ENCODE peak calls at places on chromosomes 1 and 21, in nine cellular contexts. E is thyroid gland; B is GM23248; Q is left colon; Z is NCI-H748 treated with DMSO at 0.1 percent for 48 hours; A is hippocampal formation; U is stimulated activated CD4-positive, alpha-beta T cell treated with anti-CD3 and anti-CD28 coated beads, TNF-alpha, amount 100 ng/mL, for 48 hours; S is NCI-H82; J is Peyer's patch. H is an unnamed sample.

GRCh38 chr1:18854331-18855025 is 5.0 kb downstream of the TAS1R2 start:
- DNase-seq in Q (no peak), J (no peak), B (no peak), E (no peak), S (peak; percentile 42), A (no peak), Z (no peak), U (no peak), H (no peak)

GRCh38 chr1:33093004-33093403 is 12.1 kb downstream of the AZIN2 start:
- DNase-seq in Z (no peak), E (no peak), B (no peak), U (no peak), A (no peak), J (no peak), S (peak; percentile 49), Q (no peak), H (no peak)

GRCh38 chr1:179048339-179049124 is 22.8 kb downstream of the FAM20B start:
- DNase-seq in U (no peak), S (no peak), Q (no peak), J (no peak), E (no peak), A (no peak), Z (no peak), B (no peak), H (no peak)

GRCh38 chr21:26881504-26882228 is 36.5 kb upstream of the ADAMTS1 start:
- DNase-seq in S (peak; percentile 32), B (peak; percentile 56), U (no peak), Z (no peak), Q (no peak), J (no peak), E (no peak), A (no peak), H (no peak)

GRCh38 chr1:26754086-26754874 is 33.5 kb upstream of the PIGV start:
- DNase-seq in U (no peak), E (no peak), Q (no peak), B (no peak), S (peak; percentile 65), J (no peak), Z (no peak), A (no peak), H (no peak)

GRCh38 chr21:46347203-46347550 is 23.2 kb downstream of the PCNT start:
- DNase-seq in J (no peak), Z (no peak), A (no peak), S (no peak), U (no peak), Q (no peak), E (no peak), B (no peak), H (no peak)

GRCh38 chr21:31159808-31160207 is 121.5 kb upstream of the KRTAP19-8 start:
- DNase-seq in J (no peak), Q (no peak), S (no peak), A (no peak), E (no peak), B (no peak), U (no peak), Z (no peak), H (no peak)

GRCh38 chr1:53656062-53656915 is 82.7 kb downstream of the GLIS1 start:
- DNase-seq in S (no peak), E (no peak), Q (no peak), A (no peak), Z (no peak), J (peak; percentile 22), B (peak; percentile 85), U (no peak), H (no peak)

GRCh38 chr1:97814121-97814520 is 106.7 kb downstream of the DPYD start:
- DNase-seq in U (no peak), J (no peak), S (no peak), E (no peak), A (no peak), Z (no peak), B (peak; percentile 76), Q (no peak), H (no peak)

GRCh38 chr1:182955596-182956588 is 2.9 kb upstream of the SHCBP1L start:
- DNase-seq in J (no peak), S (peak; percentile 99), U (no peak), Q (no peak), Z (no peak), A (no peak), E (no peak), B (peak; percentile 96), H (no peak)

GRCh38 chr1:15856888-15857287 is 9.4 kb downstream of the SPEN start:
- DNase-seq in Z (no peak), A (no peak), E (no peak), B (no peak), U (no peak), Q (no peak), S (no peak), J (no peak), H (no peak)

GRCh38 chr1:115023593-115023992 is 6.0 kb upstream of the TSHB start:
- DNase-seq in U (no peak), J (no peak), Q (no peak), A (no peak), Z (no peak), E (no peak), S (no peak), B (no peak), H (no peak)

GRCh38 chr1:30422251-30422650 is 301.1 kb downstream of the MATN1 start:
- DNase-seq in S (no peak), A (no peak), Z (no peak), E (no peak), U (no peak), B (no peak), Q (no peak), J (peak; percentile 26), H (no peak)

GRCh38 chr1:25195835-25196234 is 36.5 kb downstream of the SYF2 start:
- DNase-seq in Q (peak; percentile 25), E (no peak), J (peak; percentile 60), B (no peak), S (no peak), U (no peak), Z (no peak), A (no peak), H (no peak)

GRCh38 chr21:45607922-45608295 is 35.6 kb upstream of the PCBP3 start:
- DNase-seq in U (no peak), B (no peak), J (no peak), E (no peak), Q (no peak), A (no peak), Z (no peak), S (no peak), H (no peak)

GRCh38 chr21:37060296-37060695 is 12.6 kb downstream of the PIGP start:
- DNase-seq in S (peak; percentile 89), E (no peak), Q (peak; percentile 46), Z (peak; percentile 92), J (no peak), B (peak; percentile 98), U (peak; percentile 21), A (peak; percentile 11), H (peak; percentile 85)

GRCh38 chr1:221877365-221877764 is 135.5 kb upstream of the DUSP10 start:
- DNase-seq in B (no peak), J (no peak), A (no peak), U (no peak), E (no peak), Z (no peak), Q (no peak), S (no peak), H (no peak)

GRCh38 chr1:117904485-117904884 is 24.9 kb downstream of the GDAP2 start:
- DNase-seq in Z (no peak), Q (no peak), U (no peak), E (no peak), J (no peak), A (no peak), S (no peak), B (no peak), H (no peak)

GRCh38 chr1:235017719-235018118 is 110.9 kb downstream of the TOMM20 start:
- DNase-seq in S (no peak), A (no peak), Z (no peak), J (no peak), E (no peak), U (no peak), B (peak; percentile 46), Q (no peak), H (no peak)

GRCh38 chr1:46474580-46474979 is 15.1 kb upstream of the DMBX1 start:
- DNase-seq in U (no peak), B (no peak), Z (no peak), Q (no peak), S (no peak), J (no peak), E (no peak), A (no peak), H (peak; percentile 74)

GRCh38 chr1:7363481-7363880 is 407.6 kb upstream of the VAMP3 start:
- DNase-seq in Z (no peak), U (no peak), S (peak; percentile 15), J (no peak), A (no peak), B (no peak), E (no peak), Q (no peak), H (no peak)

GRCh38 chr1:203526572-203526971 is 32.6 kb downstream of the OPTC start:
- DNase-seq in S (peak; percentile 57), E (no peak), B (peak; percentile 48), Q (no peak), A (no peak), J (no peak), Z (no peak), U (no peak), H (no peak)

H was measured in NCI-H2227 treated with DMSO at 0.1 percent for 48 hours.